ENCODE peak calls at places on chromosome 1, in seven cellular contexts. One of them, this sample, is unnamed.

GRCh38 chr1:111605553-111605952 is 14.0 kb upstream of the RAP1A start:
- DNase-seq in HCT116: no peak
- DNase-seq in HEK293T: no peak
- DNase-seq in H1: no peak
- DNase-seq in GM12878: no peak
- DNase-seq in WTC11: no peak
- DNase-seq in K562: no peak
- DNase-seq in this sample: no peak

GRCh38 chr1:39387452-39387851 is 104.0 kb upstream of the BMP8A start:
- DNase-seq in K562: peak; percentile 68
- DNase-seq in GM12878: no peak
- DNase-seq in H1: no peak
- DNase-seq in WTC11: no peak
- DNase-seq in HCT116: peak; percentile 83
- DNase-seq in HEK293T: peak; percentile 22
- DNase-seq in this sample: peak; percentile 84

GRCh38 chr1:55231745-55232144 is 16.6 kb upstream of the USP24 start:
- DNase-seq in K562: no peak
- DNase-seq in WTC11: no peak
- DNase-seq in H1: no peak
- DNase-seq in HCT116: no peak
- DNase-seq in HEK293T: no peak
- DNase-seq in GM12878: no peak
- DNase-seq in this sample: no peak

GRCh38 chr1:231206856-231207255 is 34.2 kb upstream of the GNPAT start:
- DNase-seq in GM12878: no peak
- DNase-seq in HCT116: no peak
- DNase-seq in WTC11: no peak
- DNase-seq in HEK293T: no peak
- DNase-seq in K562: peak; percentile 56
- DNase-seq in H1: no peak
- DNase-seq in this sample: no peak

GRCh38 chr1:119141020-119141424 is 569 bp upstream of the WARS2 start:
- DNase-seq in K562: peak; percentile 81
- DNase-seq in GM12878: peak; percentile 7
- DNase-seq in WTC11: peak; percentile 54
- DNase-seq in HCT116: no peak
- DNase-seq in HEK293T: no peak
- DNase-seq in H1: peak; percentile 66
- DNase-seq in this sample: peak; percentile 29

GRCh38 chr1:63731117-63732043 is 42.4 kb upstream of the ROR1 start:
- DNase-seq in HCT116: peak; percentile 81
- DNase-seq in HEK293T: no peak
- DNase-seq in GM12878: no peak
- DNase-seq in WTC11: no peak
- DNase-seq in H1: no peak
- DNase-seq in K562: no peak
- DNase-seq in this sample: no peak

GRCh38 chr1:159922499-159923202 is 2.7 kb downstream of the TAGLN2 start:
- DNase-seq in WTC11: no peak
- DNase-seq in H1: no peak
- DNase-seq in HCT116: no peak
- DNase-seq in HEK293T: no peak
- DNase-seq in GM12878: no peak
- DNase-seq in K562: peak; percentile 39
- DNase-seq in this sample: no peak

GRCh38 chr1:173195596-173196088 is 11.5 kb downstream of the TNFSF4 start:
- DNase-seq in WTC11: no peak
- DNase-seq in HEK293T: no peak
- DNase-seq in HCT116: no peak
- DNase-seq in K562: no peak
- DNase-seq in H1: no peak
- DNase-seq in GM12878: peak; percentile 74
- DNase-seq in this sample: no peak

GRCh38 chr1:26581287-26581651 is 51.7 kb downstream of the RPS6KA1 start:
- DNase-seq in HEK293T: no peak
- DNase-seq in H1: no peak
- DNase-seq in HCT116: no peak
- DNase-seq in WTC11: no peak
- DNase-seq in K562: no peak
- DNase-seq in GM12878: no peak
- DNase-seq in this sample: peak; percentile 16

GRCh38 chr1:4585216-4585615 is 69.2 kb upstream of the AJAP1 start:
- DNase-seq in H1: peak; percentile 99
- DNase-seq in WTC11: peak; percentile 26
- DNase-seq in HEK293T: peak; percentile 55
- DNase-seq in HCT116: no peak
- DNase-seq in GM12878: no peak
- DNase-seq in K562: peak; percentile 59
- DNase-seq in this sample: no peak

GRCh38 chr1:156482276-156482675 is 18.3 kb downstream of the MEF2D start:
- DNase-seq in HCT116: no peak
- DNase-seq in K562: no peak
- DNase-seq in H1: no peak
- DNase-seq in GM12878: no peak
- DNase-seq in WTC11: no peak
- DNase-seq in HEK293T: no peak
- DNase-seq in this sample: no peak

GRCh38 chr1:222547944-222548671 is at the start of gene HHIPL2:
- DNase-seq in GM12878: no peak
- DNase-seq in HCT116: no peak
- DNase-seq in HEK293T: no peak
- DNase-seq in WTC11: no peak
- DNase-seq in H1: no peak
- DNase-seq in K562: peak; percentile 19
- DNase-seq in this sample: no peak

GRCh38 chr1:198780376-198780775 is 141.5 kb downstream of the PTPRC start:
- DNase-seq in H1: no peak
- DNase-seq in K562: no peak
- DNase-seq in WTC11: no peak
- DNase-seq in GM12878: no peak
- DNase-seq in HCT116: no peak
- DNase-seq in HEK293T: no peak
- DNase-seq in this sample: no peak

GRCh38 chr1:61207416-61207815 is 125.1 kb downstream of the NFIA start:
- DNase-seq in HCT116: no peak
- DNase-seq in WTC11: no peak
- DNase-seq in K562: no peak
- DNase-seq in HEK293T: no peak
- DNase-seq in H1: no peak
- DNase-seq in GM12878: no peak
- DNase-seq in this sample: no peak
- TF ChIP-seq SP1 in HCT116: no peak
- TF ChIP-seq SP1 in WTC11: no peak
- TF ChIP-seq SP1 in K562: no peak
- TF ChIP-seq SP1 in HEK293T: no peak
- TF ChIP-seq SP1 in H1: no peak
- TF ChIP-seq SP1 in GM12878: no peak
- TF ChIP-seq SP1 in this sample: no peak

GRCh38 chr1:94273111-94273510 is 35.7 kb upstream of the ARHGAP29 start:
- DNase-seq in GM12878: no peak
- DNase-seq in WTC11: no peak
- DNase-seq in K562: no peak
- DNase-seq in HCT116: no peak
- DNase-seq in H1: no peak
- DNase-seq in HEK293T: no peak
- DNase-seq in this sample: no peak

GRCh38 chr1:94271373-94271772 is 34.0 kb upstream of the ARHGAP29 start:
- DNase-seq in H1: no peak
- DNase-seq in GM12878: no peak
- DNase-seq in HCT116: no peak
- DNase-seq in HEK293T: no peak
- DNase-seq in WTC11: no peak
- DNase-seq in K562: no peak
- DNase-seq in this sample: no peak

GRCh38 chr1:94269921-94270320 is 32.5 kb upstream of the ARHGAP29 start:
- DNase-seq in WTC11: no peak
- DNase-seq in HCT116: no peak
- DNase-seq in K562: no peak
- DNase-seq in HEK293T: no peak
- DNase-seq in H1: no peak
- DNase-seq in GM12878: no peak
- DNase-seq in this sample: no peak

GRCh38 chr1:94272388-94272787 is 35.0 kb upstream of the ARHGAP29 start:
- DNase-seq in GM12878: no peak
- DNase-seq in H1: no peak
- DNase-seq in WTC11: no peak
- DNase-seq in HCT116: no peak
- DNase-seq in K562: no peak
- DNase-seq in HEK293T: no peak
- DNase-seq in this sample: no peak

GRCh38 chr1:94270801-94271203 is 33.4 kb upstream of the ARHGAP29 start:
- DNase-seq in HCT116: no peak
- DNase-seq in H1: no peak
- DNase-seq in WTC11: no peak
- DNase-seq in HEK293T: no peak
- DNase-seq in GM12878: no peak
- DNase-seq in K562: no peak
- DNase-seq in this sample: no peak
- TF ChIP-seq SP1 in HCT116: peak; percentile 57
- TF ChIP-seq SP1 in H1: no peak
- TF ChIP-seq SP1 in WTC11: no peak
- TF ChIP-seq SP1 in HEK293T: no peak
- TF ChIP-seq SP1 in GM12878: no peak
- TF ChIP-seq SP1 in K562: no peak
- TF ChIP-seq SP1 in this sample: no peak

GRCh38 chr1:168172250-168172915 is 6.4 kb upstream of the TIPRL start:
- DNase-seq in HCT116: no peak
- DNase-seq in HEK293T: no peak
- DNase-seq in K562: no peak
- DNase-seq in GM12878: no peak
- DNase-seq in WTC11: no peak
- DNase-seq in H1: no peak
- DNase-seq in this sample: no peak

DNA sequence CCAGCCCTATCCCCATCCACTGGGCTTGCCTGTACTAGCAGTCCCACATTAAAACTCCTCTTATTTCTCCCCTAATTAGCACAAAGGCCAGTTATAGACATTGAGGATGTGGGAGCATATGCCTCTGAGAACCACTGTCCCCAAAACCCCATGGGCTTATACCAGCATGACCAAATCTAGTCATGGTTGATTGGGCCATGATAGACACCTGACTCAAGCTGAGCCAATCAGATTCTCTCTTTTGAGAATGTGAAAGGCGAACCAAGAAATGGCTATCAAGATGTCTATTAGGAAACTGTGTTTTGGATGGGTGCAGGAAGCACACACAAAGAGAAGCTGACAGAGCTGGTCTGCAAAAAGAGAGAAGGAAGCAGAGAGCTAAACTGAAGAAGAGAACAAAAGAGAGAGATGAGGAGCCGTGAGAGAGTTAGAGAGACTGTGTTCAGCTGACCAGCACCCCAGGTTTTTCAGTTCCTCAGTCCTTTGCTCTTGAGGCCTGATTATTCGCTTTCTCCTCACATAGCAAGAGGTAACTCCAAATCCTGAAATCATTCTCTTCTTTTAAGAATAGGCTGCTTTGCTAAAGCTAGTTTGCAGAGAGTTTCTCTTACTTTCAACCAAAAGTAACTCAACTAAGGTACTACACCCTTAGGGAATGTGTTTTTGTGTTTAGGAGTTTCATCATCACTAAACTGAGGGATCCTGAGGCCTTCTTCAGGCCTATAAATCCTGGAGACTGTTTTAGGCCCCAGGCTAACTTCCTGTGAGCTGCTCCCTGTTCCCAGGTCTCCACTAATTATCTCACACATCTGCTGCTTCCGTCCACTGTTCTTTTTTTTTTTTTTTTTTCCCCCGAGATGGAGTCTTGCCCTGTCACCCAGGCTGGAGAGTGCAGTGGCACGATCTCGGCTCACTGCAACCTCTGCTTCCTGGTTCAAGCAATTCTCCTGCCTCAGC is 7.9 kb upstream of the TIPRL start:
- DNase-seq in GM12878: no peak
- DNase-seq in HCT116: no peak
- DNase-seq in H1: no peak
- DNase-seq in WTC11: no peak
- DNase-seq in K562: peak; percentile 16
- DNase-seq in HEK293T: no peak
- DNase-seq in this sample: no peak
- TF ChIP-seq SP1 in GM12878: no peak
- TF ChIP-seq SP1 in HCT116: no peak
- TF ChIP-seq SP1 in H1: no peak
- TF ChIP-seq SP1 in WTC11: no peak
- TF ChIP-seq SP1 in K562: no peak
- TF ChIP-seq SP1 in HEK293T: no peak
- TF ChIP-seq SP1 in this sample: no peak

GRCh38 chr1:165241321-165241720 is 115.2 kb downstream of the LMX1A start:
- DNase-seq in WTC11: no peak
- DNase-seq in HEK293T: no peak
- DNase-seq in HCT116: no peak
- DNase-seq in GM12878: no peak
- DNase-seq in H1: no peak
- DNase-seq in K562: no peak
- DNase-seq in this sample: peak; percentile 23
- TF ChIP-seq SP1 in WTC11: no peak
- TF ChIP-seq SP1 in HEK293T: no peak
- TF ChIP-seq SP1 in HCT116: no peak
- TF ChIP-seq SP1 in GM12878: no peak
- TF ChIP-seq SP1 in H1: no peak
- TF ChIP-seq SP1 in K562: no peak
- TF ChIP-seq SP1 in this sample: no peak

DNA sequence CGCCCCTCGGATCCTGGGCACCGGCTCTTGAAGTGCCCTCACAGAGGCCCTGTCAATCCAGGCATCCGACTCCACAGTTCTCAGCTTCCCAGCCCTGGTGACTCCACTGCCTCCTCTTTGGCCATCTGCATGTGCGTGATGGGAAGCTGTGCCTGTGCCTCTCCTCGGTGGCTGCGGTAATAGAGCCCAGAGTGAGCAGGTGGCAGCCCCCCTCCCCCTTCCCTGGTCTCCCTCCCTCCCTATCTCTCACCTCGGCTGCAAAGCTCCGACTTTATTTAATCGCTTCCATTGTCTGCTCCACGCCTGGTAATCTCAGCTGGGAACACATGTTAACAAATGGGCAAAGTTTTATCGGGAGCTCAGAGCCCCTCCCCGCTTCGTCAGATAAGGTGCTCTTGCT is 91.9 kb downstream of the IGSF21 start:
- DNase-seq in GM12878: no peak
- DNase-seq in HCT116: no peak
- DNase-seq in WTC11: peak; percentile 34
- DNase-seq in H1: peak; percentile 55
- DNase-seq in HEK293T: no peak
- DNase-seq in K562: no peak
- DNase-seq in this sample: no peak
- TF ChIP-seq SP1 in GM12878: no peak
- TF ChIP-seq SP1 in HCT116: no peak
- TF ChIP-seq SP1 in WTC11: no peak
- TF ChIP-seq SP1 in H1: no peak
- TF ChIP-seq SP1 in HEK293T: no peak
- TF ChIP-seq SP1 in K562: no peak
- TF ChIP-seq SP1 in this sample: no peak

GRCh38 chr1:117138556-117138955 is 17.0 kb upstream of the TRIM45 start:
- DNase-seq in WTC11: no peak
- DNase-seq in K562: no peak
- DNase-seq in H1: no peak
- DNase-seq in HEK293T: no peak
- DNase-seq in HCT116: no peak
- DNase-seq in GM12878: no peak
- DNase-seq in this sample: no peak
- TF ChIP-seq SP1 in WTC11: no peak
- TF ChIP-seq SP1 in K562: no peak
- TF ChIP-seq SP1 in H1: no peak
- TF ChIP-seq SP1 in HEK293T: no peak
- TF ChIP-seq SP1 in HCT116: no peak
- TF ChIP-seq SP1 in GM12878: no peak
- TF ChIP-seq SP1 in this sample: no peak